ENCODE peak calls at places on chromosomes 7 and 10, in ten cellular contexts. One of them, this sample, is unnamed.

GRCh38 chr7:22900784-22901183 is 78.1 kb upstream of the TOMM7 start:
- DNase-seq in Right ventricle myocardium superior: no peak
- DNase-seq in ACHN: no peak
- DNase-seq in AML-193: no peak
- DNase-seq in stimulated activated CD8-positive, alpha-beta memory T cell treated with anti-CD3 and anti-CD28 coated beads, Interleukin-4, amount 100 ng/mL, for 1 hour: no peak
- DNase-seq in T1000: no peak
- DNase-seq in EL: no peak
- DNase-seq in IMR-90: no peak
- DNase-seq in iPS-NIHi11: no peak
- DNase-seq in ureter: no peak
- DNase-seq in this sample: no peak

GRCh38 chr7:152902054-152902453 is 142.5 kb downstream of the ACTR3B start:
- DNase-seq in T1000: no peak
- DNase-seq in ureter: no peak
- DNase-seq in stimulated activated CD8-positive, alpha-beta memory T cell treated with anti-CD3 and anti-CD28 coated beads, Interleukin-4, amount 100 ng/mL, for 1 hour: no peak
- DNase-seq in IMR-90: no peak
- DNase-seq in iPS-NIHi11: no peak
- DNase-seq in AML-193: no peak
- DNase-seq in Right ventricle myocardium superior: no peak
- DNase-seq in EL: no peak
- DNase-seq in ACHN: no peak
- DNase-seq in this sample: no peak

GRCh38 chr10:60944159-60944909 is at the start of gene RHOBTB1:
- DNase-seq in T1000: peak; percentile 64
- DNase-seq in IMR-90: peak; percentile 83
- DNase-seq in iPS-NIHi11: peak; percentile 77
- DNase-seq in ureter: peak; percentile 73
- DNase-seq in AML-193: peak; percentile 25
- DNase-seq in ACHN: peak; percentile 90
- DNase-seq in EL: peak; percentile 79
- DNase-seq in stimulated activated CD8-positive, alpha-beta memory T cell treated with anti-CD3 and anti-CD28 coated beads, Interleukin-4, amount 100 ng/mL, for 1 hour: no peak
- DNase-seq in Right ventricle myocardium superior: peak; percentile 86
- DNase-seq in this sample: peak; percentile 68

GRCh38 chr10:9670911-9671310 is 1346.8 kb upstream of the CELF2 start:
- DNase-seq in iPS-NIHi11: no peak
- DNase-seq in AML-193: no peak
- DNase-seq in T1000: no peak
- DNase-seq in stimulated activated CD8-positive, alpha-beta memory T cell treated with anti-CD3 and anti-CD28 coated beads, Interleukin-4, amount 100 ng/mL, for 1 hour: no peak
- DNase-seq in IMR-90: no peak
- DNase-seq in ureter: no peak
- DNase-seq in Right ventricle myocardium superior: no peak
- DNase-seq in EL: no peak
- DNase-seq in ACHN: no peak
- DNase-seq in this sample: no peak

GRCh38 chr10:76998451-76998850 is 639.2 kb downstream of the KCNMA1 start:
- DNase-seq in iPS-NIHi11: no peak
- DNase-seq in AML-193: no peak
- DNase-seq in ureter: no peak
- DNase-seq in EL: no peak
- DNase-seq in Right ventricle myocardium superior: no peak
- DNase-seq in T1000: no peak
- DNase-seq in stimulated activated CD8-positive, alpha-beta memory T cell treated with anti-CD3 and anti-CD28 coated beads, Interleukin-4, amount 100 ng/mL, for 1 hour: no peak
- DNase-seq in IMR-90: no peak
- DNase-seq in ACHN: no peak
- DNase-seq in this sample: no peak

GRCh38 chr7:101163281-101164070 is 1.9 kb downstream of the VGF start:
- DNase-seq in ureter: no peak
- DNase-seq in EL: peak; percentile 38
- DNase-seq in AML-193: no peak
- DNase-seq in Right ventricle myocardium superior: no peak
- DNase-seq in iPS-NIHi11: no peak
- DNase-seq in IMR-90: no peak
- DNase-seq in ACHN: peak; percentile 89
- DNase-seq in T1000: no peak
- DNase-seq in stimulated activated CD8-positive, alpha-beta memory T cell treated with anti-CD3 and anti-CD28 coated beads, Interleukin-4, amount 100 ng/mL, for 1 hour: no peak
- DNase-seq in this sample: peak; percentile 47

GRCh38 chr7:142481548-142481947 is 223.7 kb upstream of the PRSS58 start:
- DNase-seq in iPS-NIHi11: no peak
- DNase-seq in AML-193: peak; percentile 12
- DNase-seq in Right ventricle myocardium superior: no peak
- DNase-seq in ACHN: peak; percentile 17
- DNase-seq in T1000: no peak
- DNase-seq in stimulated activated CD8-positive, alpha-beta memory T cell treated with anti-CD3 and anti-CD28 coated beads, Interleukin-4, amount 100 ng/mL, for 1 hour: no peak
- DNase-seq in IMR-90: peak; percentile 53
- DNase-seq in ureter: no peak
- DNase-seq in EL: peak; percentile 41
- DNase-seq in this sample: no peak

GRCh38 chr7:835021-835420 is 2.7 kb downstream of the SUN1 start:
- DNase-seq in ureter: no peak
- DNase-seq in EL: no peak
- DNase-seq in Right ventricle myocardium superior: peak; percentile 30
- DNase-seq in iPS-NIHi11: no peak
- DNase-seq in stimulated activated CD8-positive, alpha-beta memory T cell treated with anti-CD3 and anti-CD28 coated beads, Interleukin-4, amount 100 ng/mL, for 1 hour: no peak
- DNase-seq in ACHN: no peak
- DNase-seq in IMR-90: no peak
- DNase-seq in T1000: no peak
- DNase-seq in AML-193: no peak
- DNase-seq in this sample: no peak

GRCh38 chr10:117320050-117320665 is 55.1 kb downstream of the PDZD8 start:
- DNase-seq in EL: peak; percentile 21
- DNase-seq in T1000: no peak
- DNase-seq in AML-193: peak; percentile 47
- DNase-seq in Right ventricle myocardium superior: no peak
- DNase-seq in ACHN: peak; percentile 53
- DNase-seq in IMR-90: peak; percentile 27
- DNase-seq in iPS-NIHi11: peak; percentile 39
- DNase-seq in ureter: no peak
- DNase-seq in stimulated activated CD8-positive, alpha-beta memory T cell treated with anti-CD3 and anti-CD28 coated beads, Interleukin-4, amount 100 ng/mL, for 1 hour: no peak
- DNase-seq in this sample: peak; percentile 51

GRCh38 chr7:95549818-95550529 is 46.3 kb downstream of the PDK4 start:
- DNase-seq in ACHN: peak; percentile 87
- DNase-seq in stimulated activated CD8-positive, alpha-beta memory T cell treated with anti-CD3 and anti-CD28 coated beads, Interleukin-4, amount 100 ng/mL, for 1 hour: no peak
- DNase-seq in AML-193: no peak
- DNase-seq in ureter: peak; percentile 89
- DNase-seq in EL: peak; percentile 82
- DNase-seq in Right ventricle myocardium superior: peak; percentile 92
- DNase-seq in iPS-NIHi11: peak; percentile 23
- DNase-seq in T1000: peak; percentile 18
- DNase-seq in IMR-90: peak; percentile 74
- DNase-seq in this sample: peak; percentile 22

This sample was measured in HT-29.